ENCODE peak calls at places on chromosome 19, in ten cellular contexts. D is neuronal stem cell; W is GOT3; R is activated T-cell treated with anti-CD3 and anti-CD28 coated beads, Interleukin-2, amount 50 U/mL, for 1 hour; C is activated naive CD8-positive, alpha-beta T cell treated with anti-CD3 and anti-CD28 coated beads for 36 hours; K is kidney glomerular epithelial cell; Y is mucosa of gallbladder; T is fibroblast of gingiva; Z is CD4-positive, alpha-beta T cell; B is psoas muscle. G is an unnamed sample.

GRCh38 chr19:35006342-35006998 is 6.3 kb downstream of the GRAMD1A start:
- DNase-seq in T (no peak), R (no peak), Z (no peak), C (no peak), B (no peak), W (no peak), D (no peak), K (peak; percentile 88), Y (peak; percentile 74), G (no peak)

GRCh38 chr19:14954071-14954655 is 12.9 kb downstream of the OR7C2 start:
- DNase-seq in W (no peak), B (no peak), C (peak; percentile 2), D (no peak), R (no peak), Z (no peak), K (no peak), T (no peak), Y (no peak), G (no peak)

GRCh38 chr19:41810301-41810700 is 13.9 kb downstream of the CEACAM3 start:
- DNase-seq in C (no peak), D (no peak), B (no peak), R (no peak), Z (no peak), K (no peak), W (no peak), T (no peak), Y (no peak), G (no peak)

GRCh38 chr19:10352764-10353671 is 13.6 kb upstream of the ICAM3 start:
- DNase-seq in Y (peak; percentile 25), B (peak; percentile 70), K (no peak), C (no peak), D (peak; percentile 85), T (no peak), R (no peak), Z (no peak), W (no peak), G (peak; percentile 35)

GRCh38 chr19:35446194-35446593 is 1.9 kb upstream of the FFAR2 start:
- DNase-seq in C (no peak), Z (peak; percentile 8), T (no peak), D (no peak), Y (no peak), R (no peak), K (no peak), B (no peak), W (no peak), G (no peak)

GRCh38 chr19:49355890-49356289 is 6.3 kb downstream of the TEAD2 start:
- DNase-seq in Y (no peak), T (no peak), R (no peak), B (peak; percentile 42), D (no peak), Z (no peak), C (no peak), W (no peak), K (no peak), G (no peak)

GRCh38 chr19:27822336-27822735 is 1390.6 kb downstream of the UQCRFS1 start:
- DNase-seq in W (no peak), Y (no peak), Z (no peak), K (no peak), T (peak; percentile 14), C (no peak), R (no peak), B (no peak), D (no peak), G (no peak)

GRCh38 chr19:41552558-41552957 is 23.4 kb upstream of the CEACAM21 start:
- DNase-seq in C (peak; percentile 58), B (no peak), W (no peak), Y (no peak), K (no peak), T (no peak), R (no peak), D (no peak), Z (no peak), G (no peak)

GRCh38 chr19:17469092-17469370 is 1.3 kb upstream of the SLC27A1 start:
- DNase-seq in Z (peak; percentile 27), T (no peak), B (no peak), K (no peak), R (no peak), Y (no peak), D (no peak), W (no peak), C (no peak), G (no peak)

GRCh38 chr19:29639086-29639485 is 26.2 kb upstream of the PLEKHF1 start:
- DNase-seq in C (no peak), T (no peak), B (no peak), D (no peak), W (no peak), Y (no peak), R (no peak), Z (no peak), K (no peak), G (no peak)

GRCh38 chr19:4534836-4535658 is at the start of gene PLIN5:
- DNase-seq in D (peak; percentile 85), B (peak; percentile 84), T (no peak), R (peak; percentile 54), W (no peak), K (no peak), C (peak; percentile 69), Z (no peak), Y (peak; percentile 64), G (peak; percentile 90)

GRCh38 chr19:47581605-47582319 is 8.8 kb upstream of the ZNF541 start:
- DNase-seq in R (no peak), T (no peak), B (no peak), Z (no peak), W (no peak), C (no peak), Y (peak; percentile 44), K (no peak), D (no peak), G (no peak)

GRCh38 chr19:39514840-39515550 is at the start of gene SELENOV:
- DNase-seq in W (no peak), Y (no peak), C (peak; percentile 39), R (peak; percentile 38), K (no peak), Z (no peak), T (no peak), D (no peak), B (no peak), G (peak; percentile 73)

GRCh38 chr19:1265611-1266115 is 3.5 kb upstream of the CIRBP start:
- DNase-seq in B (peak; percentile 89), K (no peak), T (peak; percentile 95), Z (no peak), D (no peak), C (peak; percentile 71), R (no peak), Y (no peak), W (peak; percentile 91), G (no peak)

GRCh38 chr19:5086725-5087439 is 118.0 kb downstream of the KDM4B start:
- DNase-seq in D (no peak), Z (no peak), K (no peak), B (no peak), R (no peak), C (no peak), W (no peak), T (no peak), Y (no peak), G (no peak)

GRCh38 chr19:342801-343421 is 1.7 kb downstream of the MIER2 start:
- DNase-seq in Z (no peak), Y (peak; percentile 76), T (peak; percentile 64), D (no peak), W (no peak), B (peak; percentile 73), K (no peak), R (no peak), C (no peak), G (no peak)

GRCh38 chr19:7912697-7913564 is 1.7 kb upstream of the TGFBR3L start:
- DNase-seq in C (no peak), D (no peak), T (no peak), R (no peak), B (no peak), K (no peak), W (no peak), Y (no peak), Z (no peak), G (no peak)

GRCh38 chr19:45253396-45254027 is 2.4 kb downstream of the MARK4 start:
- DNase-seq in D (no peak), B (no peak), K (no peak), R (no peak), W (no peak), C (no peak), T (peak; percentile 21), Y (no peak), Z (no peak), G (no peak)

GRCh38 chr19:43726736-43727592 is 11.1 kb downstream of the IRGC start:
- DNase-seq in K (no peak), C (no peak), D (no peak), W (no peak), T (peak; percentile 35), R (no peak), Y (no peak), Z (no peak), B (no peak), G (no peak)

GRCh38 chr19:18086590-18087138 is at the start of gene IL12RB1:
- DNase-seq in R (peak; percentile 56), T (no peak), B (no peak), W (no peak), Y (no peak), K (no peak), C (peak; percentile 77), Z (peak; percentile 53), D (no peak), G (no peak)

G was measured in SK-N-DZ.